ENCODE peak calls at places on chromosomes 12 and 14, in nine cellular contexts. O, H, B, C, L, T, Z, G and E are unnamed samples.

GRCh38 chr12:119375619-119376018 is 41.1 kb downstream of the CCDC60 start:
- DNase-seq in O (no peak), H (no peak), B (no peak), C (no peak), L (no peak), T (no peak), Z (no peak), G (no peak), E (no peak)

GRCh38 chr12:26767116-26767515 is 65.9 kb downstream of the ITPR2 start:
- DNase-seq in O (no peak), H (no peak), B (no peak), C (no peak), L (no peak), T (no peak), Z (no peak), G (no peak), E (no peak)

GRCh38 chr12:92107621-92108131 is 38.0 kb downstream of the BTG1 start:
- DNase-seq in O (no peak), H (no peak), B (no peak), C (no peak), L (peak), T (no peak), Z (no peak), G (no peak), E (no peak)

GRCh38 chr12:55063291-55063690 is 43.5 kb downstream of the NEUROD4 start:
- DNase-seq in O (no peak), H (no peak), B (no peak), C (no peak), L (no peak), T (no peak), Z (no peak), G (no peak), E (no peak)

GRCh38 chr14:61264699-61265098 is 16.4 kb downstream of the TMEM30B start:
- DNase-seq in O (no peak), H (no peak), B (no peak), C (no peak), L (no peak), T (no peak), Z (no peak), G (no peak), E (no peak)

GRCh38 chr14:97924922-97925613 is 1127.9 kb downstream of the VRK1 start:
- DNase-seq in O (no peak), H (no peak), B (no peak), C (no peak), L (no peak), T (no peak), Z (no peak), G (no peak), E (no peak)

GRCh38 chr12:71900091-71900490 is 38.6 kb upstream of the TPH2 start:
- DNase-seq in O (no peak), H (no peak), B (peak), C (no peak), L (no peak), T (no peak), Z (no peak), G (no peak), E (no peak)

GRCh38 chr12:93804392-93805179 is 127.4 kb downstream of the CRADD start:
- DNase-seq in O (no peak), H (no peak), B (no peak), C (no peak), L (no peak), T (no peak), Z (no peak), G (no peak), E (no peak)

GRCh38 chr12:19700969-19701368 is 261.7 kb downstream of the AEBP2 start:
- DNase-seq in O (no peak), H (no peak), B (no peak), C (no peak), L (no peak), T (no peak), Z (no peak), G (no peak), E (no peak)

GRCh38 chr14:68576031-68576430 is 216.8 kb downstream of the ZFP36L1 start:
- DNase-seq in O (no peak), H (no peak), B (no peak), C (no peak), L (no peak), T (no peak), Z (no peak), G (no peak), E (no peak)

GRCh38 chr14:48247972-48248371 is 572.6 kb upstream of the MDGA2 start:
- DNase-seq in O (no peak), H (no peak), B (no peak), C (no peak), L (no peak), T (no peak), Z (no peak), G (no peak), E (no peak)

GRCh38 chr12:108627134-108627920 is 6.4 kb downstream of the SELPLG start:
- DNase-seq in O (no peak), H (no peak), B (no peak), C (no peak), L (no peak), T (no peak), Z (no peak), G (no peak), E (no peak)

GRCh38 chr14:29937116-29937515 is 9.5 kb upstream of the PRKD1 start:
- DNase-seq in O (no peak), H (no peak), B (peak), C (no peak), L (no peak), T (no peak), Z (no peak), G (no peak), E (no peak)

GRCh38 chr12:88958153-88958552 is 377.9 kb upstream of the KITLG start:
- DNase-seq in O (no peak), H (no peak), B (no peak), C (no peak), L (peak), T (no peak), Z (no peak), G (no peak), E (no peak)

GRCh38 chr12:126492181-126492580 is 1426.9 kb downstream of the AACS start:
- DNase-seq in O (no peak), H (no peak), B (no peak), C (no peak), L (no peak), T (no peak), Z (no peak), G (no peak), E (no peak)

GRCh38 chr14:22460461-22461195 is 128.4 kb downstream of the DAD1 start:
- DNase-seq in O (no peak), H (no peak), B (peak), C (no peak), L (no peak), T (no peak), Z (no peak), G (no peak), E (no peak)

GRCh38 chr12:15601210-15601800 is 187.9 kb downstream of the EPS8 start:
- DNase-seq in O (no peak), H (no peak), B (peak), C (no peak), L (no peak), T (no peak), Z (no peak), G (no peak), E (no peak)

GRCh38 chr14:81164167-81164774 is 56.5 kb downstream of the GTF2A1 start:
- DNase-seq in O (no peak), H (peak), B (peak), C (no peak), L (peak), T (peak), Z (no peak), G (no peak), E (no peak)

GRCh38 chr14:59507063-59507751 is 22.9 kb downstream of the JKAMP start:
- DNase-seq in O (no peak), H (no peak), B (peak), C (no peak), L (peak), T (peak), Z (no peak), G (no peak), E (peak)

GRCh38 chr12:113860950-113861349 is 105.2 kb downstream of the RBM19 start:
- DNase-seq in O (no peak), H (peak), B (peak), C (no peak), L (no peak), T (no peak), Z (no peak), G (no peak), E (no peak)

GRCh38 chr12:108833355-108833733 is 24.0 kb downstream of the SSH1 start:
- DNase-seq in O (no peak), H (no peak), B (peak), C (no peak), L (no peak), T (peak), Z (no peak), G (no peak), E (no peak)

GRCh38 chr14:35122696-35123387 is 490 bp downstream of the PRORP start:
- DNase-seq in O (no peak), H (no peak), B (peak), C (no peak), L (no peak), T (no peak), Z (peak), G (no peak), E (no peak)

GRCh38 chr12:8031872-8032241 is 659 bp upstream of the FOXJ2 start:
- DNase-seq in O (no peak), H (no peak), B (no peak), C (no peak), L (no peak), T (no peak), Z (no peak), G (no peak), E (no peak)

GRCh38 chr12:3836641-3837040 is 36.6 kb downstream of the PARP11 start:
- DNase-seq in O (no peak), H (no peak), B (peak), C (no peak), L (no peak), T (no peak), Z (no peak), G (no peak), E (no peak)

GRCh38 chr12:78118486-78118885 is 287.8 kb downstream of the NAV3 start:
- DNase-seq in O (no peak), H (no peak), B (peak), C (no peak), L (no peak), T (no peak), Z (no peak), G (no peak), E (no peak)

GRCh38 chr12:102528111-102528510 is 47.7 kb upstream of the IGF1 start:
- DNase-seq in O (no peak), H (no peak), B (no peak), C (no peak), L (no peak), T (no peak), Z (no peak), G (no peak), E (no peak)

GRCh38 chr14:61713724-61714437 is 18.6 kb downstream of the HIF1A start:
- DNase-seq in O (no peak), H (no peak), B (no peak), C (no peak), L (no peak), T (no peak), Z (no peak), G (no peak), E (no peak)

GRCh38 chr14:104353921-104354701 is 215.7 kb downstream of the KIF26A start:
- DNase-seq in O (no peak), H (no peak), B (no peak), C (no peak), L (no peak), T (peak), Z (no peak), G (no peak), E (no peak)

GRCh38 chr12:88371416-88372183 is 208.7 kb downstream of the KITLG start:
- DNase-seq in O (no peak), H (no peak), B (peak), C (no peak), L (no peak), T (no peak), Z (no peak), G (no peak), E (peak)

GRCh38 chr12:31019106-31019505 is 54.6 kb upstream of the DDX11 start:
- DNase-seq in O (no peak), H (no peak), B (no peak), C (no peak), L (no peak), T (no peak), Z (no peak), G (no peak), E (no peak)

GRCh38 chr12:66168410-66168809 is 1.4 kb downstream of the TMBIM4 start:
- DNase-seq in O (no peak), H (no peak), B (no peak), C (no peak), L (no peak), T (no peak), Z (no peak), G (no peak), E (no peak)

GRCh38 chr14:40393143-40393542 is 960.9 kb upstream of the FBXO33 start:
- DNase-seq in O (no peak), H (no peak), B (no peak), C (no peak), L (no peak), T (no peak), Z (no peak), G (no peak), E (no peak)